ENCODE peak calls at places on chromosome 22, in six cellular contexts. D is progenitor cell of endocrine pancreas; G is CD8-positive, alpha-beta T cell; E is HFFc6; S is AG09309; Y is esophagus squamous epithelium. F is an unnamed sample.

GRCh38 chr22:31800065-31800464 is 46.2 kb downstream of the DEPDC5 start:
- DNase-seq in D (no peak), S (no peak), G (no peak), Y (no peak), E (peak), F (no peak)

GRCh38 chr22:21968452-21969129 is 14.0 kb downstream of the TOP3B start:
- DNase-seq in Y (no peak), G (no peak), E (no peak), S (no peak), D (no peak), F (no peak)

GRCh38 chr22:42922374-42923177 is 65.5 kb upstream of the ARFGAP3 start:
- DNase-seq in E (no peak), S (no peak), D (no peak), G (no peak), Y (no peak), F (no peak)

GRCh38 chr22:35559354-35560005 is 18.8 kb downstream of the RASD2 start:
- DNase-seq in D (no peak), E (no peak), S (no peak), G (no peak), Y (no peak), F (no peak)

GRCh38 chr22:26321469-26321913 is 107.6 kb upstream of the ASPHD2 start:
- DNase-seq in Y (no peak), E (peak), D (no peak), G (no peak), S (peak), F (no peak)

GRCh38 chr22:49964136-49964492 is 3.5 kb downstream of the PIM3 start:
- DNase-seq in S (no peak), E (no peak), G (peak), D (no peak), Y (no peak), F (no peak)

GRCh38 chr22:50503475-50504145 is 3.9 kb downstream of the LMF2 start:
- DNase-seq in S (no peak), E (no peak), Y (no peak), G (no peak), D (no peak), F (no peak)

GRCh38 chr22:22600862-22601261 is 41.8 kb upstream of the PRAME start:
- DNase-seq in G (no peak), S (no peak), E (no peak), D (no peak), Y (no peak), F (no peak)

GRCh38 chr22:26642465-26643367 is 14.7 kb upstream of the MIAT start:
- DNase-seq in G (peak), D (no peak), Y (no peak), S (no peak), E (no peak), F (peak)

GRCh38 chr22:41446639-41447434 is at the start of gene TOB2:
- DNase-seq in E (peak), D (peak), S (peak), G (peak), Y (peak), F (peak)
- TF ChIP-seq CTCF in E (no peak), D (no peak), S (no peak), G (no peak), Y (no peak), F (no peak)

GRCh38 chr22:48070760-48071159 is 1308.3 kb downstream of the TBC1D22A start:
- DNase-seq in S (no peak), Y (no peak), E (no peak), G (no peak), D (no peak), F (no peak)
- TF ChIP-seq CTCF in S (no peak), Y (no peak), E (no peak), G (no peak), D (no peak), F (no peak)

GRCh38 chr22:37734402-37734700 is 37.5 kb downstream of the TRIOBP start:
- DNase-seq in S (no peak), D (no peak), E (no peak), Y (no peak), G (no peak), F (no peak)

GRCh38 chr22:37735054-37735453 is 38.2 kb downstream of the TRIOBP start:
- DNase-seq in G (peak), D (peak), S (no peak), Y (no peak), E (no peak), F (peak)

GRCh38 chr22:37733625-37734401 is 37.0 kb downstream of the TRIOBP start:
- DNase-seq in G (no peak), Y (no peak), D (no peak), E (no peak), S (no peak), F (no peak)

GRCh38 chr22:37732699-37733607 is 36.1 kb downstream of the TRIOBP start:
- DNase-seq in D (no peak), Y (no peak), G (no peak), E (no peak), S (no peak), F (no peak)

GRCh38 chr22:37731804-37732471 is 35.1 kb downstream of the TRIOBP start:
- DNase-seq in E (no peak), G (no peak), Y (no peak), D (no peak), S (no peak), F (no peak)
- TF ChIP-seq CTCF in E (peak), G (no peak), Y (no peak), D (peak), S (no peak), F (no peak)

DNA sequence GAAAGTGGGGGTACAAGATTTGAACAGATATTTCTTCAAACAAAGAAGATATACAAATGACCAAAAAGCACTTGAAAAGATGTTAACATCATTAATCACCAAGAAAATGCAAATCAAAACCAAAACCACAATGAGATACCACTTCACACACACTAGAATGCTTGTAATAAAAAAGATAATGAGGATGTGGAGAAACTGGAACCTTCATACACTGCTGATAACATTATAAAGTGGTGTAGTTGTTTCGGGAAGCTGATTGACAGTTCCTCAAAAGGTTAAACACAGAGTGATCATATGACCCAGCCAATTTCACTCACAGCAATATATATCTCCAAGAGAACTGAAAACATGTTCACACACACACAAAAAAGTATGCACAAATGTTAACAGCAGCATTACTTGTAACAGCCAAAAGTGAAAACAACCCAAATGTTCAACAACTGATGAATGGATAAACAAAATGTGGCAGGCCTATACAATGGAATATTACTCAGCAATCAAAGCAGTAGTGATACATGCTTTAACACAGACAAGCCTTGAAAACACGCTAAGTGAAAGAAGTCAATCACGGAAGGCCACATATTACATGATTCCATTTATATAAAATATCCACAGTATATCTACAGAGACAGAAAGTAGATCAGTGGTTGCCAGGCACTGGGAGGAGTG is 15.1 kb downstream of the PITPNB start:
- DNase-seq in Y (no peak), G (no peak), E (no peak), S (no peak), D (no peak), F (no peak)
- TF ChIP-seq CTCF in Y (no peak), G (no peak), E (no peak), S (no peak), D (no peak), F (no peak)

GRCh38 chr22:25028841-25029141 is 76.3 kb downstream of the KIAA1671 start:
- DNase-seq in D (no peak), Y (no peak), S (no peak), G (no peak), E (no peak), F (no peak)

GRCh38 chr22:25027552-25027951 is 75.0 kb downstream of the KIAA1671 start:
- DNase-seq in S (no peak), G (no peak), D (no peak), Y (no peak), E (no peak), F (no peak)

GRCh38 chr22:25029181-25029580 is 76.7 kb downstream of the KIAA1671 start:
- DNase-seq in Y (no peak), S (no peak), G (no peak), D (no peak), E (no peak), F (no peak)

GRCh38 chr22:25027052-25027525 is 74.6 kb downstream of the KIAA1671 start:
- DNase-seq in D (no peak), Y (no peak), E (no peak), G (no peak), S (no peak), F (no peak)

GRCh38 chr22:25027959-25028840 is 75.7 kb downstream of the KIAA1671 start:
- DNase-seq in D (no peak), G (no peak), S (no peak), Y (no peak), E (no peak), F (peak)
- TF ChIP-seq CTCF in D (peak), G (no peak), S (no peak), Y (no peak), E (peak), F (peak)

GRCh38 chr22:48490513-48491411 is 1336.9 kb downstream of the BRD1 start:
- DNase-seq in D (no peak), Y (no peak), E (no peak), S (no peak), G (no peak), F (no peak)

GRCh38 chr22:48486163-48486957 is 1341.3 kb downstream of the BRD1 start:
- DNase-seq in S (no peak), E (no peak), Y (no peak), G (no peak), D (no peak), F (no peak)

GRCh38 chr22:48489551-48490512 is 1337.8 kb downstream of the BRD1 start:
- DNase-seq in G (no peak), E (no peak), S (no peak), Y (no peak), D (no peak), F (peak)

GRCh38 chr22:48488611-48489456 is 1338.8 kb downstream of the BRD1 start:
- DNase-seq in D (no peak), S (no peak), Y (no peak), E (no peak), G (no peak), F (peak)

DNA sequence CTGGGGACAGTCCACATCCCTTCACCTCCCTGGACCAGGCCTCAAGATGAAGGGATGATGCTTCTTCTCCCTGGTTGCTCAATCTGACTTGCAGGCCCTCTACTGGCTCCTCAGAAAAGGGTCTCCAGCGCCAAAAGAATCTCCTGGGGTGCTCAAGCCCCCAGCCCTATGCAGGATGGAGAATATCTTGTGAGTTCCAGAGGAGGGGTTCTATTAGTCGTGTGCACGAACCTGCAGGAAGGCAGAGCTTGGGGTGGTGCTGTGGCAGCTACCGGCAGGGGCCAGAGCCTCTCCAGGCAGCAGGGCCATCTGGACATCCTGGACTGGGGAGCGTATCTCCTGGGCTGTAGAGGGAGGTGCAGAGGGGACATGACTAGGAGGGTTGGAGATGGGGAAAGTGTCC is 1339.5 kb downstream of the BRD1 start:
- DNase-seq in E (no peak), G (no peak), D (no peak), Y (no peak), S (no peak), F (no peak)
- TF ChIP-seq CTCF in E (no peak), G (no peak), D (peak), Y (no peak), S (peak), F (no peak)

GRCh38 chr22:17891427-17892167 is 117.3 kb upstream of the BID start:
- DNase-seq in D (no peak), S (no peak), G (no peak), Y (no peak), E (no peak), F (peak)
- TF ChIP-seq CTCF in D (peak), S (peak), G (no peak), Y (no peak), E (peak), F (no peak)

GRCh38 chr22:29635734-29636357 is 32.4 kb downstream of the NF2 start:
- DNase-seq in G (no peak), S (peak), Y (no peak), E (peak), D (no peak), F (no peak)
- TF ChIP-seq CTCF in G (peak), S (peak), Y (no peak), E (peak), D (peak), F (peak)

GRCh38 chr22:19473578-19473977 is 5.4 kb downstream of the UFD1 start:
- DNase-seq in E (peak), D (no peak), G (no peak), S (no peak), Y (no peak), F (no peak)
- TF ChIP-seq CTCF in E (peak), D (no peak), G (no peak), S (peak), Y (no peak), F (no peak)

F was measured in endothelial cell.